ENCODE peak calls at places on chromosome 16, in four cellular contexts. U is body of pancreas, J is prostate gland, K is H1. N is an unnamed sample. For H3K4me1, the result is how much of the 10 kb centered on the place peaks cover.

GRCh38 chr16:707062-707538 is 1.5 kb upstream of the FBXL16 start:
- DNase-seq in K (no peak), U (no peak), J (no peak), N (no peak)

GRCh38 chr16:53859995-53860540 is 156.1 kb downstream of the FTO start:
- DNase-seq in J (no peak), U (no peak), K (no peak), N (no peak)

GRCh38 chr16:54199486-54200160 is 87.0 kb downstream of the IRX3 start:
- DNase-seq in U (no peak), J (no peak), K (no peak), N (no peak)

GRCh38 chr16:75012380-75013081 is 13.7 kb downstream of the ZNRF1 start:
- DNase-seq in U (no peak), K (no peak), J (no peak), N (no peak)

GRCh38 chr16:51399908-51400670 is 249.0 kb upstream of the SALL1 start:
- DNase-seq in J (no peak), U (no peak), K (no peak), N (no peak)

GRCh38 chr16:50539822-50540710 is 8.1 kb upstream of the NKD1 start:
- DNase-seq in U (no peak), J (no peak), K (no peak), N (no peak)

GRCh38 chr16:26721290-26721689 is 345.4 kb upstream of the C16orf82 start:
- DNase-seq in U (no peak), K (no peak), J (no peak), N (no peak)

GRCh38 chr16:56197227-56197992 is 6.1 kb downstream of the GNAO1 start:
- DNase-seq in U (no peak), J (no peak), K (no peak), N (no peak)

GRCh38 chr16:64211306-64211705 is 910.6 kb downstream of the CDH11 start:
- DNase-seq in J (no peak), K (no peak), U (no peak), N (no peak)

GRCh38 chr16:85417156-85417860 is 195.8 kb upstream of the GSE1 start:
- DNase-seq in K (no peak), J (no peak), U (peak), N (no peak)

GRCh38 chr16:81261049-81261648 is 22.7 kb downstream of the BCO1 start:
- DNase-seq in J (no peak), U (no peak), K (no peak), N (no peak)

GRCh38 chr16:11833951-11834695 is 17.2 kb downstream of the RSL1D1 start:
- DNase-seq in K (no peak), U (no peak), J (no peak), N (no peak)

GRCh38 chr16:48284772-48285409 is 37.6 kb upstream of the ABCC11 start:
- DNase-seq in U (no peak), J (no peak), K (no peak), N (no peak)

GRCh38 chr16:78871241-78871640 is 729.3 kb downstream of the MAF start:
- DNase-seq in U (peak), K (no peak), J (no peak), N (no peak)

GRCh38 chr16:52494621-52495020 is 52.3 kb downstream of the TOX3 start:
- DNase-seq in K (no peak), U (no peak), J (no peak), N (no peak)
- H3K4me1 ChIP-seq in K (under half), U (half or more), J (under half), N (under half)

GRCh38 chr16:28834873-28835863 is 11.0 kb downstream of the TUFM start:
- DNase-seq in K (no peak), U (no peak), J (no peak), N (no peak)
- TF ChIP-seq POLR2A in K (no peak), U (no peak), J (no peak), N (no peak)

GRCh38 chr16:9095998-9096397 is 4.6 kb downstream of the HAPSTR1 start:
- DNase-seq in K (no peak), J (no peak), U (no peak), N (no peak)
- H3K4me1 ChIP-seq in K (under half), J (under half), U (half or more), N (half or more)

DNA sequence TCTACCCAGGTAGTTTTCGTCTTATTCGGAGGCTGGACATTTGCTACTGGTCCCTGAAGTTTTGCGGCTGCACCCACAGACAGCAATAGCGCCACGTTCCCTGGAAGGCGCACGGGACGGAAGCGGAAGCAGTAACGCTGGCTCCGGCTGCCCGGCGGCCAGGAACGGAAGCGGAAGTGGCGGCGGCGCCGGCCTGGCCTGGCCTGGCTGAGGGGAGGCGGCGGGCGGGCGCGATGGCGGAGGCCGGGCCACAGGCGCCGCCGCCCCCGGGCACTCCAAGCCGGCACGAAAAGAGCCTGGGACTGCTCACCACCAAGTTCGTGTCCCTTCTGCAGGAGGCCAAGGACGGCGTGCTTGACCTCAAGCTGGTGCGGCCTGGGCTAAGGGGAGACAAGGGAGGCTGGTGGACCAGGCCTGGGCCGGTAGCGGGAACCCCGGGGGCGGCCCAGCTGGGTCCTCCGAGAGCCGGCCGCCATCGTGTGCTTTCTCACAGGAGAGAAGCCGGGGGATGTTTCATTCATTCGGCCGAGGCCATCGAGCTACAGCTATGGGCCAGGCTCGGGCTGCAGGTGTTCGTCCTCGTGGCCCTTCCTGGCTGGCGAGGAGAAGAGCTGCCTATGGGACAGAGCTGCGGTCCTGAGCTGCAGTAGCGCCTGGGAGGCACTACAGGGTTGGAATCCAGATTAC is at the start of gene E2F4:
- DNase-seq in K (no peak), U (peak), J (peak), N (peak)
- TF ChIP-seq POLR2A in K (no peak), U (peak), J (peak), N (peak)

GRCh38 chr16:23293016-23293415 is 9.1 kb upstream of the SCNN1B start:
- DNase-seq in K (no peak), J (no peak), U (no peak), N (no peak)
- H3K4me1 ChIP-seq in K (under half), J (under half), U (under half), N (under half)

N was measured in Peyer's patch.